ENCODE peak calls at places on chromosome 10, in eight cellular contexts. T, E, L, Y, I, B, D and H are unnamed samples.

GRCh38 chr10:71033396-71033980 is 145.1 kb upstream of the PCBD1 start:
- DNase-seq in T (no peak), E (no peak), L (no peak), Y (no peak), I (no peak), B (no peak), D (no peak), H (no peak)

GRCh38 chr10:132878730-132879407 is 63.5 kb downstream of the CFAP46 start:
- DNase-seq in T (no peak), E (no peak), L (peak), Y (no peak), I (peak), B (no peak), D (no peak), H (no peak)

GRCh38 chr10:14009315-14010082 is 321.2 kb downstream of the FRMD4A start:
- DNase-seq in T (peak), E (no peak), L (no peak), Y (no peak), I (no peak), B (no peak), D (no peak), H (peak)

GRCh38 chr10:132101529-132101928 is 35.8 kb downstream of the JAKMIP3 start:
- DNase-seq in T (no peak), E (peak), L (no peak), Y (peak), I (peak), B (peak), D (no peak), H (no peak)

GRCh38 chr10:126104767-126105166 is 208.4 kb downstream of the FANK1 start:
- DNase-seq in T (no peak), E (no peak), L (no peak), Y (no peak), I (no peak), B (no peak), D (no peak), H (no peak)

GRCh38 chr10:75350791-75351190 is 50.8 kb downstream of the ZNF503 start:
- DNase-seq in T (no peak), E (no peak), L (no peak), Y (no peak), I (no peak), B (no peak), D (no peak), H (no peak)

GRCh38 chr10:60536529-60537114 is 146.9 kb upstream of the ANK3 start:
- DNase-seq in T (no peak), E (no peak), L (no peak), Y (no peak), I (no peak), B (no peak), D (no peak), H (peak)

GRCh38 chr10:15484128-15484527 is 113.0 kb upstream of the FAM171A1 start:
- DNase-seq in T (no peak), E (no peak), L (no peak), Y (no peak), I (no peak), B (no peak), D (no peak), H (no peak)

GRCh38 chr10:64430690-64431323 is 909.6 kb downstream of the REEP3 start:
- DNase-seq in T (no peak), E (peak), L (no peak), Y (no peak), I (no peak), B (no peak), D (no peak), H (no peak)

GRCh38 chr10:77497748-77498147 is 139.9 kb downstream of the KCNMA1 start:
- DNase-seq in T (no peak), E (no peak), L (no peak), Y (no peak), I (no peak), B (no peak), D (no peak), H (no peak)

GRCh38 chr10:2925631-2926030 is 141.7 kb upstream of the PFKP start:
- DNase-seq in T (no peak), E (no peak), L (no peak), Y (no peak), I (no peak), B (no peak), D (peak), H (no peak)

GRCh38 chr10:106566871-106567270 is 597.6 kb downstream of the SORCS1 start:
- DNase-seq in T (no peak), E (no peak), L (no peak), Y (no peak), I (no peak), B (no peak), D (no peak), H (no peak)

GRCh38 chr10:123150229-123150985 is 2.5 kb downstream of the HMX2 start:
- DNase-seq in T (no peak), E (no peak), L (no peak), Y (no peak), I (no peak), B (no peak), D (no peak), H (no peak)

GRCh38 chr10:30371954-30372353 is 22.9 kb upstream of the MTPAP start:
- DNase-seq in T (no peak), E (no peak), L (no peak), Y (no peak), I (no peak), B (no peak), D (no peak), H (no peak)

GRCh38 chr10:96450514-96451207 is 63.1 kb downstream of the TLL2 start:
- DNase-seq in T (no peak), E (no peak), L (no peak), Y (peak), I (no peak), B (no peak), D (no peak), H (no peak)

GRCh38 chr10:10773109-10773508 is 244.6 kb upstream of the CELF2 start:
- DNase-seq in T (no peak), E (no peak), L (no peak), Y (no peak), I (no peak), B (no peak), D (no peak), H (no peak)

GRCh38 chr10:121639416-121639815 is 41.2 kb upstream of the FGFR2 start:
- DNase-seq in T (no peak), E (no peak), L (no peak), Y (no peak), I (no peak), B (no peak), D (no peak), H (no peak)

GRCh38 chr10:104273291-104273690 is 4.3 kb downstream of the GSTO2 start:
- DNase-seq in T (no peak), E (no peak), L (no peak), Y (no peak), I (no peak), B (no peak), D (no peak), H (no peak)

GRCh38 chr10:3389093-3389492 is 216.5 kb upstream of the PITRM1 start:
- DNase-seq in T (no peak), E (no peak), L (no peak), Y (no peak), I (no peak), B (no peak), D (peak), H (no peak)

GRCh38 chr10:70704211-70704610 is 31.9 kb downstream of the ADAMTS14 start:
- DNase-seq in T (no peak), E (no peak), L (no peak), Y (no peak), I (no peak), B (no peak), D (no peak), H (no peak)

GRCh38 chr10:122277737-122278136 is 6.6 kb downstream of the BTBD16 start:
- DNase-seq in T (no peak), E (no peak), L (no peak), Y (no peak), I (no peak), B (no peak), D (no peak), H (no peak)

GRCh38 chr10:122468220-122468922 is 7.0 kb downstream of the HTRA1 start:
- DNase-seq in T (no peak), E (no peak), L (no peak), Y (no peak), I (no peak), B (no peak), D (no peak), H (no peak)

GRCh38 chr10:76874151-76874550 is 763.5 kb downstream of the KCNMA1 start:
- DNase-seq in T (no peak), E (no peak), L (no peak), Y (no peak), I (no peak), B (no peak), D (no peak), H (no peak)

GRCh38 chr10:124219655-124220054 is 126.3 kb upstream of the CHST15 start:
- DNase-seq in T (no peak), E (no peak), L (no peak), Y (no peak), I (no peak), B (no peak), D (no peak), H (no peak)

GRCh38 chr10:3525832-3526449 is 259.1 kb downstream of the KLF6 start:
- DNase-seq in T (peak), E (no peak), L (no peak), Y (no peak), I (no peak), B (no peak), D (peak), H (peak)

GRCh38 chr10:34346516-34347150 is 468.5 kb downstream of the PARD3 start:
- DNase-seq in T (no peak), E (no peak), L (no peak), Y (no peak), I (no peak), B (no peak), D (no peak), H (no peak)

GRCh38 chr10:98388086-98388655 is 26.8 kb downstream of the PYROXD2 start:
- DNase-seq in T (no peak), E (no peak), L (no peak), Y (no peak), I (no peak), B (no peak), D (no peak), H (no peak)

GRCh38 chr10:37582237-37582636 is 275.2 kb downstream of the ZNF248 start:
- DNase-seq in T (no peak), E (no peak), L (no peak), Y (no peak), I (no peak), B (no peak), D (no peak), H (no peak)

GRCh38 chr10:70331486-70332268 is 47.9 kb upstream of the NPFFR1 start:
- DNase-seq in T (peak), E (peak), L (no peak), Y (no peak), I (no peak), B (no peak), D (peak), H (peak)

GRCh38 chr10:33616921-33617320 is 282.5 kb upstream of the NRP1 start:
- DNase-seq in T (no peak), E (no peak), L (no peak), Y (no peak), I (no peak), B (no peak), D (no peak), H (no peak)

GRCh38 chr10:92242910-92243671 is 47.8 kb downstream of the CPEB3 start:
- DNase-seq in T (no peak), E (peak), L (no peak), Y (no peak), I (no peak), B (peak), D (peak), H (no peak)

GRCh38 chr10:73096041-73096451 is 620 bp downstream of the P4HA1 start:
- DNase-seq in T (no peak), E (peak), L (peak), Y (peak), I (peak), B (peak), D (peak), H (no peak)

GRCh38 chr10:92829042-92829785 is 19.1 kb upstream of the EXOC6 start:
- DNase-seq in T (no peak), E (no peak), L (no peak), Y (no peak), I (no peak), B (no peak), D (no peak), H (peak)

GRCh38 chr10:4981722-4982471 is 18.7 kb downstream of the AKR1C1 start:
- DNase-seq in T (no peak), E (peak), L (no peak), Y (no peak), I (no peak), B (peak), D (peak), H (no peak)
- TF ChIP-seq CTCF in T (peak), E (peak), L (no peak), Y (no peak), I (peak), B (peak), D (peak), H (peak)

GRCh38 chr10:101444058-101444457 is 90.1 kb downstream of the BTRC start:
- DNase-seq in T (no peak), E (peak), L (no peak), Y (no peak), I (no peak), B (no peak), D (no peak), H (no peak)
- TF ChIP-seq CTCF in T (peak), E (peak), L (no peak), Y (no peak), I (peak), B (peak), D (no peak), H (no peak)

GRCh38 chr10:84537447-84537931 is 209.1 kb downstream of the CCSER2 start:
- DNase-seq in T (no peak), E (peak), L (no peak), Y (no peak), I (no peak), B (no peak), D (peak), H (peak)

GRCh38 chr10:84538036-84538435 is 209.6 kb downstream of the CCSER2 start:
- DNase-seq in T (no peak), E (no peak), L (no peak), Y (no peak), I (no peak), B (no peak), D (no peak), H (no peak)

GRCh38 chr10:84531396-84531795 is 203.0 kb downstream of the CCSER2 start:
- DNase-seq in T (no peak), E (no peak), L (no peak), Y (no peak), I (no peak), B (no peak), D (no peak), H (no peak)

GRCh38 chr10:84530724-84531325 is 202.4 kb downstream of the CCSER2 start:
- DNase-seq in T (no peak), E (no peak), L (no peak), Y (no peak), I (no peak), B (no peak), D (no peak), H (no peak)

DNA sequence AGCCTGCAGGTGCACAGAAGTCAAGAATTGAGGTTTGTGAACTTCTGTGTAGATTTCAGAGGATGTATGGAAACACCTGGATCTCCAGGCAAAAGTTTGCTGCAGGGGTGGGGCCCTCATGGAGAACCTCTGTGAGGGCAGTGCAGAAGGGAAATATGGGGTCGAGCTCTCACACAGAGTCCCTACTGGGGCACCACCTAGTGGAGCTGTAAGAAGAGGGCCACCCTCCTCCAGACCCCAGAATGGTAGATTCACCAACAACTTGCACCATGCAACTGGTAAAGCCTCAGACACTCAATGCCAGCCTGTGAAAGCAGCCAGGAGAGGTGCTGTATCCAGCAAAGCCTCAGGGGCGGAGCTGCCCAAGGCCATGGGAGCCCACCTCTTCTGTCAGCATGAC is 205.8 kb downstream of the CCSER2 start:
- DNase-seq in T (no peak), E (no peak), L (no peak), Y (no peak), I (no peak), B (no peak), D (no peak), H (no peak)
- TF ChIP-seq CTCF in T (peak), E (peak), L (no peak), Y (no peak), I (no peak), B (peak), D (no peak), H (no peak)

DNA sequence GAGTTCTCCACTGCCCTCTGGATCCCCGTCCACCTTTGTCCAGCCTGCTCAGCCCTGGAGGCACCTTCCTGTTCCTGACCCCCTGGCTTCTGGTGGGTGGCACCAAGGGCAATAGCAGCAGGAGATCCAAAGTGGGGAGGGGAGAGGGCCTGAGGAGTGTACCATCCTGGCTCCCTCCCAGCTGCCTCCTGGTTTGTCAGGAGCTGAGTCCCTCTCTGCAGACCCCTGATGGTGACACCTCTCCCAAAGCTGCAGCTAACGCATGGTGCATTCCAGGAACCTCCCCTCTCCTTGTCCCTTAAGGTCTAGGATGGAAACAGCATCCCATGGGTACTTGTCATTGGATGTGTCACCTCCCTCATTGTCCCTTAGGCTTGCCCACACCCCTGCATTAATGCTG is 39.6 kb downstream of the VSTM4 start:
- DNase-seq in T (no peak), E (no peak), L (no peak), Y (no peak), I (no peak), B (no peak), D (no peak), H (no peak)
- TF ChIP-seq CTCF in T (no peak), E (no peak), L (no peak), Y (no peak), I (no peak), B (no peak), D (no peak), H (no peak)

DNA sequence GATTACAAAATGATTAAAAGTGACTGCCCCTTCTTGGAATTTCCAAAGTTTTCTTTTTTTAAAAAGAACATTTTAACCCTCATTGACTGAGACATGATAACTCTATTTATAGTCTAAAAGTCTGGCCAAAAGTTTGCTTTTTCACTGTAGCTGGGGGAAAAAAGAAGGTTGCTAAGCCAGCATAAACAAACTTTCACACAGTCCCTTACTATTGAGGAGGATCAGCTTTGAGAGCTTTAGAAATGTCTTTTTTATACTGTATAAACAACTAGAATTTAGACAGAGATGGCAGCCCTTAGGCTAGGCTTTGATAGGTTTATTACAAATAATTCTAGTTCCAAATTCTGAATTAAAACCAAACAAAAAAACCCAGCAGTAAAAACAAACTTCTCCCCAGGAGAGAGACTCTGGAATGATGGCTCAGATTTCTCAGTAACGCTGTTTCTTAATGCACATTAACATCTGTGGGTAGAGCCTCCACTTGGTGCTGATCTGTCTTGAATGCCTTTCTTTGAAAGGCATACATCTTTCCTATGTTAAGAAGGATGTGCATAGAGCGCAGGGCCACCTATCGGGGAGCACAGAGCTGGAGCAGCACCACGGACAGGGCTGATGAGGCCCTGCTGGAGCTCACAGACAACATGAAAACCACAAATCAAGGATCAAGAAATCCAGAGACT is 100.9 kb upstream of the PDLIM1 start:
- DNase-seq in T (no peak), E (peak), L (no peak), Y (no peak), I (no peak), B (no peak), D (no peak), H (peak)
- TF ChIP-seq CTCF in T (peak), E (no peak), L (no peak), Y (no peak), I (no peak), B (no peak), D (no peak), H (peak)

DNA sequence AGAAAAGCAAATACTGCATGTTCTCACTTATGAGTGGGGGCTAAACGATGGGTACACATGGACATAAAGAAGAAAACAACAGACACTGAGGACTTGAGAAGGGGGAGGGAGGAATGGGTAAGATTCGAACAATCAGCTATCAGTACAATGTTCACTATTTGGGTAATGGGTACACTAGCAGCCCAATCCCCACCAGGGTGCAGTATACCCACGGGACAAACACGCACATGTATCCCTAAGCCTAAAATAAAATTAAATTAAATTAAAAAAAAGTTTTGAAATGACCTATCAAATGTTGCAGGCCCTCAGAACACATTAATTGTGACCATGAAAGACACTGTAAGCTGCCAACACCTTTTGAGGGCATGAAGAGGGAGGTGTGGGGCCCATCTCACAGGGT is 316.0 kb downstream of the WDR37 start:
- DNase-seq in T (no peak), E (peak), L (no peak), Y (no peak), I (no peak), B (no peak), D (no peak), H (no peak)
- TF ChIP-seq CTCF in T (no peak), E (peak), L (no peak), Y (no peak), I (no peak), B (peak), D (no peak), H (no peak)

GRCh38 chr10:44966816-44967509 is 7.4 kb downstream of the RASSF4 start:
- DNase-seq in T (no peak), E (peak), L (no peak), Y (peak), I (no peak), B (no peak), D (no peak), H (no peak)
- TF ChIP-seq CTCF in T (no peak), E (peak), L (peak), Y (no peak), I (no peak), B (peak), D (no peak), H (no peak)

DNA sequence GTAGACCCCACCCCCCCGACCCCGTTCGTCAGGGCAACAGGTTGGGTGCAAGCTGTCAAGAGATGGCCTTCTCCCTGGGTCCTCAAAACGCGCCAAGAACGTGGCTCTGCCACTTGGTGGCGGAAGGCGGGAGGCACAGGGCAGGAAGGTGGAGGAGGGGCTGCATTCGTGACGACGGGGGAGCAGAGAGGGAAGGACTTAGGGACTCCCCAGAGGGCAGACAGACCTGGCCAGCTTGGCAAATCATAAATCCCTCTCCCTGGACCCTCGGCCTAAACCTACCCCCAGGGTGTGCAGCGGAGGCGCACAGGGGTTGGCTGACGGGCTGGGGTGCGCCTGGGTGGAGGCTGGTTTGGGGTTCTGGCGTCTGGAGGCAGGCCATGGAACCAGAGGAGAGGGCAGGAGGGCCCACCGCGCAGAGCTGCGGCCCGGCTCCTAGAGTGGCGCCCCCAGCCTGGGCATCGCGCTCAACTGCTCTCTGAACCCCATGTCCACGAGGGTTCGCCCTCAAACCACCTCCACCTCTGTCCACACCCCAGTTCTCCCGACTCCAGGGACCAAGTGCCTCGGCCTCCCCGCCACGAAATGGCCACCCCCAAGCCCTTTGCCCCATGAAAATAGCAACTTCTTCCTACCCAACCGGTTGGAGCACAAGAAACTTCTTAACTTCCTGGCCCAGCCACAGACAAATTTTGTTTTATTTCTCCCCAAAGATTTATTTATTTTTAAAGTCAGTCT is 10.8 kb upstream of the GATA3 start:
- DNase-seq in T (no peak), E (no peak), L (no peak), Y (no peak), I (no peak), B (no peak), D (no peak), H (no peak)
- TF ChIP-seq CTCF in T (no peak), E (no peak), L (no peak), Y (no peak), I (no peak), B (peak), D (no peak), H (no peak)